ENCODE peak calls at places on chromosomes 11 and 22, in seven cellular contexts. L is endothelial cell, I is neural progenitor cell, F is GM12865, W is A549, Y is esophagus squamous epithelium, K is kidney epithelial cell. U is an unnamed sample.

GRCh38 chr11:58318532-58318931 is 40.3 kb downstream of the OR5B17 start:
- DNase-seq in L (no peak), I (no peak), F (no peak), W (no peak), Y (no peak), K (no peak), U (no peak)

GRCh38 chr11:17954395-17955252 is 58.2 kb downstream of the SERGEF start:
- DNase-seq in L (no peak), I (no peak), F (no peak), W (no peak), Y (no peak), K (no peak), U (no peak)

GRCh38 chr11:66454828-66455227 is 11.9 kb upstream of the PELI3 start:
- DNase-seq in L (no peak), I (no peak), F (no peak), W (no peak), Y (no peak), K (no peak), U (no peak)

GRCh38 chr22:26168934-26169311 is 339 bp upstream of the SEZ6L start:
- DNase-seq in L (no peak), I (no peak), F (no peak), W (no peak), Y (no peak), K (no peak), U (no peak)

GRCh38 chr22:47016636-47017035 is 254.2 kb downstream of the TBC1D22A start:
- DNase-seq in L (no peak), I (no peak), F (no peak), W (no peak), Y (no peak), K (no peak), U (no peak)

GRCh38 chr11:1844221-1845094 is 5.7 kb downstream of the TNNI2 start:
- DNase-seq in L (no peak), I (no peak), F (no peak), W (no peak), Y (no peak), K (no peak), U (no peak)

GRCh38 chr22:41009222-41009948 is 58.2 kb downstream of the RBX1 start:
- DNase-seq in L (no peak), I (no peak), F (no peak), W (no peak), Y (no peak), K (no peak), U (no peak)

GRCh38 chr22:49983148-49984042 is 22.8 kb downstream of the PIM3 start:
- DNase-seq in L (no peak), I (peak), F (no peak), W (no peak), Y (no peak), K (no peak), U (no peak)

GRCh38 chr11:112292785-112293407 is 32.2 kb upstream of the PLET1 start:
- DNase-seq in L (no peak), I (no peak), F (no peak), W (no peak), Y (no peak), K (peak), U (no peak)

GRCh38 chr22:39174498-39175120 is 22.1 kb upstream of the CBX7 start:
- DNase-seq in L (peak), I (peak), F (peak), W (no peak), Y (no peak), K (peak), U (no peak)

GRCh38 chr11:62770778-62771143 is 435 bp upstream of the TAF6L start:
- DNase-seq in L (peak), I (no peak), F (peak), W (no peak), Y (no peak), K (no peak), U (no peak)

GRCh38 chr11:45930031-45930794 is 7.8 kb downstream of the LARGE2 start:
- DNase-seq in L (no peak), I (no peak), F (peak), W (no peak), Y (peak), K (no peak), U (peak)

GRCh38 chr11:14306481-14306880 is 52.5 kb downstream of the RRAS2 start:
- DNase-seq in L (no peak), I (peak), F (no peak), W (no peak), Y (no peak), K (no peak), U (no peak)

GRCh38 chr11:120068114-120068573 is 69.8 kb downstream of the TRIM29 start:
- DNase-seq in L (no peak), I (no peak), F (peak), W (no peak), Y (no peak), K (peak), U (peak)

GRCh38 chr22:50671641-50672040 is 982 bp upstream of the SHANK3 start:
- DNase-seq in L (no peak), I (no peak), F (no peak), W (no peak), Y (no peak), K (no peak), U (peak)

GRCh38 chr11:19628018-19628417 is 84.6 kb upstream of the NAV2 start:
- DNase-seq in L (no peak), I (no peak), F (no peak), W (no peak), Y (no peak), K (no peak), U (no peak)

GRCh38 chr11:28976801-28977145 is 868.6 kb downstream of the METTL15 start:
- DNase-seq in L (no peak), I (no peak), F (no peak), W (no peak), Y (no peak), K (no peak), U (no peak)

GRCh38 chr11:75273989-75274391 is 33.4 kb downstream of the TPBGL start:
- DNase-seq in L (no peak), I (no peak), F (no peak), W (no peak), Y (no peak), K (no peak), U (no peak)

GRCh38 chr11:34346551-34346950 is 11.3 kb downstream of the ABTB2 start:
- DNase-seq in L (no peak), I (no peak), F (no peak), W (peak), Y (no peak), K (no peak), U (no peak)

GRCh38 chr22:44701824-44702478 is at the start of gene PRR5:
- DNase-seq in L (peak), I (peak), F (peak), W (peak), Y (peak), K (no peak), U (peak)

GRCh38 chr11:9626778-9627394 is 37.0 kb upstream of the SWAP70 start:
- DNase-seq in L (peak), I (peak), F (peak), W (no peak), Y (no peak), K (no peak), U (no peak)

GRCh38 chr11:78354741-78355705 is 62.6 kb downstream of the GAB2 start:
- DNase-seq in L (no peak), I (peak), F (peak), W (no peak), Y (no peak), K (no peak), U (peak)

GRCh38 chr22:50440544-50441249 is 34.1 kb downstream of the SBF1 start:
- DNase-seq in L (no peak), I (no peak), F (no peak), W (no peak), Y (no peak), K (no peak), U (no peak)

GRCh38 chr11:117629891-117630538 is 167.0 kb downstream of the DSCAML1 start:
- DNase-seq in L (no peak), I (no peak), F (no peak), W (no peak), Y (no peak), K (no peak), U (no peak)

GRCh38 chr22:39176673-39177455 is 24.4 kb upstream of the CBX7 start:
- DNase-seq in L (peak), I (no peak), F (no peak), W (no peak), Y (no peak), K (no peak), U (no peak)

GRCh38 chr22:20116951-20117645 is at the start of gene TRMT2A:
- DNase-seq in L (peak), I (peak), F (peak), W (peak), Y (peak), K (peak), U (peak)

GRCh38 chr11:6199174-6199810 is at the start of gene OR52W1:
- DNase-seq in L (no peak), I (no peak), F (no peak), W (no peak), Y (no peak), K (no peak), U (no peak)

GRCh38 chr11:109486129-109486528 is 64.1 kb downstream of the C11orf87 start:
- DNase-seq in L (no peak), I (no peak), F (no peak), W (no peak), Y (no peak), K (no peak), U (no peak)

GRCh38 chr11:60992842-60993409 is 21.4 kb downstream of the CD6 start:
- DNase-seq in L (no peak), I (no peak), F (no peak), W (no peak), Y (no peak), K (no peak), U (no peak)

GRCh38 chr11:8564526-8564925 is 29.5 kb downstream of the STK33 start:
- DNase-seq in L (no peak), I (no peak), F (no peak), W (no peak), Y (no peak), K (no peak), U (no peak)

GRCh38 chr11:8558436-8558835 is 35.6 kb downstream of the STK33 start:
- DNase-seq in L (no peak), I (no peak), F (no peak), W (no peak), Y (no peak), K (no peak), U (no peak)

GRCh38 chr11:8566613-8567210 is 27.3 kb downstream of the STK33 start:
- DNase-seq in L (no peak), I (peak), F (peak), W (no peak), Y (no peak), K (no peak), U (peak)

DNA sequence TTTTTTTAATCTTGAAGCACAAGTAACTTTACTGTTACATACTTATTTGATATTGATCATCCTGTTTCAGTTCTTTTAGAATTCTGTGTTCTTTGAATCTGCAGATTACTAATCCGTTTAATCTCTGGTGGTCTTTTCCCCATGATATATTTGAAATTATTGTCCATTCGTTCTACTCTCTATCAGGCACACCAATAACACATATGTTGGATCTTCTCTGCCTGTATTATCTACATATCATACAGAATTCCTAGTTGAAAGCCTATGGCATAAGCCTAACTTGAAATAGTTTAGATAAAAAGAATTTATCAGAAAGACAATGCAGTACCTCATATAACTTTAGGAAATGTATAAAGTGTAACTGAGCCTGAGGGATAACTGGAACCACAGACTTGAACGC is 32.6 kb downstream of the STK33 start:
- DNase-seq in L (no peak), I (no peak), F (no peak), W (no peak), Y (no peak), K (no peak), U (no peak)
- TF ChIP-seq CTCF in L (no peak), I (no peak), F (no peak), W (no peak), Y (no peak), K (no peak), U (no peak)

GRCh38 chr22:36349726-36350125 is 38.0 kb downstream of the MYH9 start:
- DNase-seq in L (no peak), I (no peak), F (no peak), W (no peak), Y (no peak), K (no peak), U (no peak)

GRCh38 chr22:36351921-36352774 is 35.6 kb downstream of the MYH9 start:
- DNase-seq in L (no peak), I (no peak), F (no peak), W (no peak), Y (no peak), K (no peak), U (no peak)

GRCh38 chr22:36348760-36349159 is 39.0 kb downstream of the MYH9 start:
- DNase-seq in L (no peak), I (no peak), F (no peak), W (no peak), Y (no peak), K (no peak), U (no peak)

GRCh38 chr22:36352775-36353507 is 34.8 kb downstream of the MYH9 start:
- DNase-seq in L (no peak), I (peak), F (no peak), W (no peak), Y (no peak), K (no peak), U (no peak)

DNA sequence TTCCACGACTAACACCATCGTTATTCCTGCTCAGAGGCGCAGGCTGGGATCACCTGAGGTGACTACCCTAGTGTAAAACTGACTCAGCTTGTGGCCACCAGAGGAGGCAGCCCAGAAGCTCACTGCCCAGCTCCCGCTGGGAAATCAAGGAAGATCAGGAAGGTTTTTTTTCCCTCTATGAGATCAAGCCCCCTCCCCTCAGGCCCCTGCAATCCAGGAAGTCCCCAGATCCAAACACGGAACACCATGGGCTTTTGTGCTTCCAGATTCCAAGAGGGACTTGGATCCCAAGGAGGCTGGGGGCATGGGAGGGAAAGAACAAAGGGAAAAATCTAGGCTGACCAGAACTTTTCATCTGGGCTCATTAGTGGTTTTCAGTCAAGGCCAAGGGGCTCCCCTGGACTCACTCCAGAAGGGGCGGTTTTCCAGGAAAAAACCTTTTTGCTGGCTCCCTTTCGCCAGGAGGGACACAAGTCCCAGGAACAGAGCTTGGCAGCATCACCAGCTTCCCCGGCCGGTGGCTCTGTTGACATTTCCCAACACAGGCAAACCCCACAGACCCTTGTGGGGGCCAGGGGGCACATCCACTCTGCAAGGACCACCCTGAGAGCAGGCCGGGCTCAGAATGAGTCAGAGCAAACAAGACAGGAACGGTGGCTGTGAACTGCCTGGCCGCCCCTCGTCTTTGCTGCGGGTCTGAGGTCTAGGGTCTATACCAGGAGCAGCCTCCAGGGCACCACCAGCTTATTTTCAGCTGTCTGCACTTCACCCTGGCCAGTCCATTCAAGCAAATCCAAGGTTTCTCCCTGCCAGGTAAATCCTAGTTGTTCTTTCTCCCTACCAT is 36.8 kb downstream of the MYH9 start:
- DNase-seq in L (no peak), I (no peak), F (no peak), W (peak), Y (no peak), K (peak), U (no peak)
- TF ChIP-seq CTCF in L (no peak), I (no peak), F (no peak), W (no peak), Y (no peak), K (peak), U (no peak)

DNA sequence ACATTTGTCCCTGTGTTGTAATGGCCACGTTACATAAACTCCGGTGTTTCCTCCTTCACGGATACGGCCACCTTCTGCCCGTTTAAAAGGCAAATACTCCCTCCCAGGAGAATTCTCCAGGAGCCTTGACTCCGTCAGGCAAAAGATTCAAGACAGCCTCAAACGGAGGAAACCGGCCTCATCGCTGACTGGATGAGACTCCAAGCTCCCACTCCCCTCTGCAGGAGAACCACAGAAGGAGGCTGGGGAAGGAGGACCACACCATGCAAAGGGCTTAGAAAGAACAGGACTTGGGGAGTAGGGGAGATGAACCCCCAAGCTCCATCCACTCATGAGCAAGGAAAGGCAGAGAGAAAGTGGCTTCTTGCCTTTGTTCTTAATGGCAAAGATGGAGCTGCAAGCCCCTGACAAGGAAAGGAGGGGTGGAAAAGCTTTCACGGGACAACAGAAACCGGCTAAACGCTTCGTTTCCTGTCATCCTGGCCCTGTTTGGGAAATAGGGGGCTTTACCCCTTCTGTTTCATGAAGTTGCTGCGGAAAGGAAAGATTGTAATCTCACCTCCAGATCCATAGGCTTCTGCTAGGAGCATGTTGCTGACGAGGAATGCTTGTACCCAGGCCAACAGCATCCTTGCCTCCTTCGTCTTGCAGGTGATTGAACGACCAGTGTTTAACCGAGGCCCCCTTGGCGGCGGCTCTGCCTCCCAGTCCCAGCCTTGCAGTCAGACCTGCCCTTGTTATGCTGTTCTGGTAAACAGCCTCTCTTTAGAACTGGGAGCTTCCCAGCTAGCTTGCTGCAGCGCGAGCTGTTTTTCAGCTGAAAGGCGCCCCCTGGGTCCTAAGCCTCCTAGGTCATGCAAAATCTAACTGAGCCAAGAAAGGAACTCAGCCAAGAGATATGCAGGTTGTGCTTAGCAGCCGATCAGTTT is at the start of gene PIK3IP1:
- DNase-seq in L (peak), I (peak), F (peak), W (peak), Y (peak), K (peak), U (peak)
- TF ChIP-seq CTCF in L (no peak), I (peak), F (peak), W (peak), Y (peak), K (peak), U (peak)

GRCh38 chr22:22942511-22943329 is 55.1 kb downstream of the IGLL5 start:
- DNase-seq in L (peak), I (peak), F (peak), W (peak), Y (no peak), K (no peak), U (peak)

GRCh38 chr22:22944268-22944985 is 56.8 kb downstream of the IGLL5 start:
- DNase-seq in L (peak), I (no peak), F (peak), W (no peak), Y (no peak), K (no peak), U (peak)

GRCh38 chr22:22945195-22945594 is 57.6 kb downstream of the IGLL5 start:
- DNase-seq in L (no peak), I (no peak), F (peak), W (no peak), Y (no peak), K (no peak), U (no peak)

GRCh38 chr22:22941831-22942510 is 54.4 kb downstream of the IGLL5 start:
- DNase-seq in L (no peak), I (no peak), F (peak), W (no peak), Y (no peak), K (no peak), U (no peak)

DNA sequence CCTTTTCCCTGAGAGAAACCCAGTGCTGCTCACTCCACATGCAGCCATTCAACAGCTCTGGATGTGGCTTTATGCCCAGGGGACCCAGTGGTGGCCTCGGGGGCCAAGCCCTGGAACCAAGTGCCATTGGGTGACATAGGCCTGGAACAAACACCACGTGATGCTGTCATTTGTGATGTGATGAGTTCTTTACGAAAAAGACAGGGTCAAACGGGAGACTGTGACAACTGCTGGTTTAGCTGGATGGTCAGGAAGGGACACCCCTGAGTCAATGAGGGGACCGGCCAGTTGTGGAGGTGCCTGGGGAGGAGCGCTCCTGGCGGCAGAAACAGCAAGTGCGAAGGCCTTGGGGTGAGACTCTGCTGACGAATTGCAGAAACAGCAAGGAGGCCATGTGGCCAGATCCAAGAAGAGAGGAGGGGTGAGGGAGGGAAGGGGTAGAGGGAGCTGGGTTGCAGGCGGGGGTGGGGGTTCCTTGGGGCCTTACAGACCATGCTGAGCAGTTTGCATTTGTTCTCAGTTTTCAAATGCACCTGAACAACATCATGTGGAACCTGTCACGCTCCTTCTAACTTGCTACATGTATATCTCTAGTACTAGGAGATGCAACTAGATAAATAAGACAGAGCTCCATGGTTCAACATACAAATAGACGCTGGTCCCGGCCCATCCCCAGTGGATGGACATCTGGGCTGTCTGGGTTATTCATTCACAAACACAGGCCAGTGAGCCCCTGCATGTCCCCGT is 56.1 kb downstream of the IGLL5 start:
- DNase-seq in L (peak), I (no peak), F (peak), W (no peak), Y (no peak), K (no peak), U (peak)
- TF ChIP-seq CTCF in L (no peak), I (no peak), F (no peak), W (no peak), Y (no peak), K (no peak), U (peak)